ENCODE peak calls at places on chromosome 16, in ten cellular contexts. C is progenitor cell of endocrine pancreas; U is glutamatergic neuron; G is IMR-90; P is mucosa of descending colon; I is activated CD8-positive, alpha-beta T cell treated with anti-CD3 and anti-CD28 coated beads for 36 hours; F is body of pancreas; R is AG04450; W is adrenal gland; Y is GM13976. T is an unnamed sample.

GRCh38 chr16:50615891-50616290 is 65.2 kb downstream of the SNX20 start:
- DNase-seq in C (no peak), U (no peak), G (no peak), P (no peak), I (no peak), F (no peak), R (no peak), W (no peak), Y (no peak), T (no peak)

GRCh38 chr16:81808933-81809480 is 29.9 kb downstream of the PLCG2 start:
- DNase-seq in C (no peak), U (no peak), G (no peak), P (no peak), I (peak), F (no peak), R (no peak), W (no peak), Y (peak), T (no peak)

GRCh38 chr16:57623251-57624043 is 5.0 kb upstream of the ADGRG1 start:
- DNase-seq in C (no peak), U (no peak), G (peak), P (peak), I (no peak), F (peak), R (no peak), W (peak), Y (no peak), T (no peak)

GRCh38 chr16:10878644-10879498 is 1.9 kb downstream of the CIITA start:
- DNase-seq in C (no peak), U (peak), G (peak), P (peak), I (peak), F (peak), R (no peak), W (peak), Y (peak), T (no peak)

GRCh38 chr16:88985521-88985920 is 8.5 kb upstream of the CBFA2T3 start:
- DNase-seq in C (no peak), U (no peak), G (no peak), P (no peak), I (no peak), F (no peak), R (no peak), W (no peak), Y (peak), T (no peak)

GRCh38 chr16:19119564-19119963 is 5.8 kb downstream of the ITPRIPL2 start:
- DNase-seq in C (no peak), U (no peak), G (peak), P (no peak), I (no peak), F (no peak), R (peak), W (no peak), Y (no peak), T (no peak)

GRCh38 chr16:20901441-20902112 is 1.0 kb downstream of the LYRM1 start:
- DNase-seq in C (peak), U (peak), G (peak), P (peak), I (peak), F (peak), R (no peak), W (peak), Y (peak), T (no peak)

GRCh38 chr16:83802135-83802534 is 5.6 kb upstream of the HSBP1 start:
- DNase-seq in C (no peak), U (no peak), G (peak), P (no peak), I (no peak), F (no peak), R (peak), W (no peak), Y (no peak), T (no peak)

GRCh38 chr16:18800674-18801196 is 614 bp downstream of the ARL6IP1 start:
- DNase-seq in C (no peak), U (peak), G (no peak), P (no peak), I (no peak), F (no peak), R (no peak), W (peak), Y (no peak), T (no peak)

GRCh38 chr16:50139580-50139979 is 13.5 kb upstream of the TENT4B start:
- DNase-seq in C (no peak), U (no peak), G (no peak), P (no peak), I (no peak), F (no peak), R (no peak), W (no peak), Y (no peak), T (no peak)

GRCh38 chr16:83116274-83116892 is 489.6 kb downstream of the CDH13 start:
- DNase-seq in C (no peak), U (no peak), G (no peak), P (no peak), I (no peak), F (no peak), R (no peak), W (no peak), Y (no peak), T (no peak)

GRCh38 chr16:15830832-15831451 is 25.9 kb downstream of the MYH11 start:
- DNase-seq in C (no peak), U (no peak), G (no peak), P (no peak), I (no peak), F (no peak), R (no peak), W (no peak), Y (no peak), T (no peak)

GRCh38 chr16:54540525-54541180 is 254.1 kb upstream of the IRX3 start:
- DNase-seq in C (peak), U (no peak), G (no peak), P (no peak), I (no peak), F (peak), R (no peak), W (no peak), Y (no peak), T (no peak)

GRCh38 chr16:71746442-71747046 is 22.0 kb upstream of the PHLPP2 start:
- DNase-seq in C (no peak), U (no peak), G (peak), P (no peak), I (peak), F (peak), R (no peak), W (no peak), Y (peak), T (no peak)

GRCh38 chr16:48613061-48613957 is 3.3 kb upstream of the N4BP1 start:
- DNase-seq in C (no peak), U (no peak), G (peak), P (no peak), I (peak), F (no peak), R (peak), W (peak), Y (peak), T (no peak)

GRCh38 chr16:2090819-2091721 is 43.3 kb downstream of the TSC2 start:
- DNase-seq in C (peak), U (peak), G (no peak), P (peak), I (no peak), F (peak), R (no peak), W (peak), Y (peak), T (no peak)

GRCh38 chr16:10121496-10121895 is 60.7 kb downstream of the GRIN2A start:
- DNase-seq in C (no peak), U (no peak), G (peak), P (no peak), I (no peak), F (peak), R (no peak), W (no peak), Y (no peak), T (no peak)

GRCh38 chr16:1378804-1379053 is 27.0 kb downstream of the GNPTG start:
- DNase-seq in C (no peak), U (no peak), G (no peak), P (no peak), I (no peak), F (no peak), R (no peak), W (no peak), Y (no peak), T (no peak)

GRCh38 chr16:84292032-84292431 is 2.6 kb upstream of the WFDC1 start:
- DNase-seq in C (no peak), U (no peak), G (no peak), P (no peak), I (no peak), F (no peak), R (no peak), W (no peak), Y (no peak), T (no peak)

GRCh38 chr16:8890549-8890921 is 8.4 kb downstream of the LITAFD start:
- DNase-seq in C (no peak), U (no peak), G (no peak), P (no peak), I (no peak), F (no peak), R (no peak), W (no peak), Y (no peak), T (no peak)

GRCh38 chr16:8893976-8894690 is 12.0 kb downstream of the LITAFD start:
- DNase-seq in C (no peak), U (no peak), G (no peak), P (no peak), I (no peak), F (no peak), R (no peak), W (no peak), Y (no peak), T (no peak)

GRCh38 chr16:8894736-8895334 is 12.7 kb downstream of the LITAFD start:
- DNase-seq in C (no peak), U (no peak), G (no peak), P (no peak), I (no peak), F (no peak), R (no peak), W (no peak), Y (no peak), T (no peak)

GRCh38 chr16:8892101-8892575 is 10.0 kb downstream of the LITAFD start:
- DNase-seq in C (no peak), U (no peak), G (no peak), P (no peak), I (no peak), F (no peak), R (no peak), W (peak), Y (peak), T (no peak)

DNA sequence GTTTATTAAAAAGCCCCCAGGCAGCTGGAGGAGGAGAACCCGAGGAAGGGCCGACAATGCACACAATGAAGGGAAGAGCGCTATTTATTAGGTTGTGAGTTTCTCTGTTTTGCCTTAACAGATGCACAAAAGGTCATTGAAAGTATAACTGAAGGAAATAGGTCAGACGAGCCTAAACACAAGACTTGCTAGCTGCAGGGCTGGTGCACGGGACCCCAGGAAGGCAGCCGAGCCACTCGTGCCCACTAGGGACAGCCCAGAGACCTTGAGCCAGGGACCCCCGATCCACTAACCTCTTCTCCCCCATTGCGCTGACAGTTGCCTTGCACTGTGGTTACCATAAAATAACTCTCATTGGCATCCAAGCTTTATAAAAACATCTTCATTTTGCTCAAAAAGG is 11.3 kb downstream of the LITAFD start:
- DNase-seq in C (no peak), U (no peak), G (no peak), P (no peak), I (no peak), F (no peak), R (no peak), W (no peak), Y (no peak), T (no peak)
- TF ChIP-seq CTCF in C (no peak), U (no peak), G (no peak), P (no peak), I (no peak), F (no peak), R (no peak), W (no peak), Y (no peak), T (no peak)

DNA sequence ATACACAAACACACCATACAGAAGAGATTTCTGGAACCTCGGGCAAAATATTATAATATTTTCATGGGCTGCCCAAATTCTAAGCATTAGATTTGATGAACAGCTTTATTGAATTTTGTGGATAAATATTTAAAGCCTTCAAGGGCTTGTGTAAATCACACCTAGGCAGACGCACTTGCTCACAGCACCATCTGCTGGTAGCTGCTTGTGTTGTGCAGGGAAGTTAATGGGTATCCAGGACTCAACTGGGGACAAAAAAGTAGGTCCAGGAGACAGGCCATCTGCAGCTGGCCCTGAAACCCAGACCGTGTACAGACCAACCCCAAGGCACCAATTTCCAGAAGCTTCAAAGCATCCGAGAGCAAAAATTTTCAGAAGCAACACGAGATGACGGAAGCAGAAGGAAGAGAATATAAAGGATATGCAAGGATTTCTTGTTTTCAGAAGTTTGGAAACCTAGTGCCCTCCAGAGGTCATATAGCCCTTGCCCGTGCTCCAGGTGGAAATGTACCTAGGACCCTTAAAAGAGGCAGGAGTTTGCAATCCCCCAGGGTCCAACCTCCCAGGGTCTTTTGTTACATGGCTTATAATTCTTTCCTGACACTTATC is 140.0 kb downstream of the CHD9NB start:
- DNase-seq in C (peak), U (peak), G (peak), P (peak), I (peak), F (peak), R (peak), W (peak), Y (peak), T (no peak)
- TF ChIP-seq CTCF in C (peak), U (peak), G (peak), P (peak), I (peak), F (peak), R (peak), W (peak), Y (peak), T (peak)

DNA sequence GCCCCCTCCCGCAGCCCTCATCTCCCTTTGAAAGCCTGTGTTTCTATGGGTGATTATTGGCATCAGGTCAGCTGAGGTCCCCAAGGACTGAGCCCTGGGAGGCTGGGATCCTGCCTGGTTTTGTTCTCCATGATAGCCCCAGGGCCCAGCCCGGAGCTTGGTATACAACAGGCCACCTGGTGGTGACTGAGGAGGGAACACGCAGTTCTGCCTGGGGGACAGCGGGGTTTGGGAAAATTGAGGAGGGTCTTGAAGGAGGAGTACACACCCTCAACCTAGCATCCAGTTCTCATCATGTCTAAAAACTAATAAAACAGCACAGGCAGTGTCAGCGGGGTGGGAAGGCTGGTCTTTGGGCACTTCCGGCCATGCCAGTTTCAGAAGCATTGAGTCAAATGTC is 335.1 kb downstream of the CPPED1 start:
- DNase-seq in C (no peak), U (peak), G (no peak), P (no peak), I (no peak), F (no peak), R (no peak), W (no peak), Y (no peak), T (no peak)
- TF ChIP-seq CTCF in C (peak), U (peak), G (no peak), P (no peak), I (no peak), F (no peak), R (no peak), W (no peak), Y (no peak), T (no peak)

DNA sequence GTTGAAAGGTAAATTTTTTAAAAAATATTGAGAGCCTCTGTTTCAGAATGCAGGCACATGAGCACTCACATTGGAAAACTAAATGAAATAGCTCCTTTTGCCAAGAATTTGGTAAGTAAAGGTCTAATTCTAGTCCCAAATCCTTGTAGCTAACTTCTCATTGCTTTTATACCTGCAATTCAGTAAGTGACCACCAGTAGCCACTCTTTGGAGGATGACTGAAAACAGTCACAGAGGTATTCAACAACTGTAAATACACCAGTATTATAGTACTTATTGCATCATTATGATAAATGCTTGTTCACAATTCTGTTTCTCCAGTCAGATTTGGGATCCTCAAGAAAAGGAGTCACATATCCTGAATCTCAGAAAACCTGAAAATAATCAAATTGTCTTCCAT is 562.4 kb upstream of the CDH11 start:
- DNase-seq in C (no peak), U (no peak), G (no peak), P (no peak), I (no peak), F (no peak), R (no peak), W (no peak), Y (no peak), T (no peak)
- TF ChIP-seq CTCF in C (no peak), U (peak), G (no peak), P (no peak), I (no peak), F (no peak), R (peak), W (no peak), Y (no peak), T (no peak)

DNA sequence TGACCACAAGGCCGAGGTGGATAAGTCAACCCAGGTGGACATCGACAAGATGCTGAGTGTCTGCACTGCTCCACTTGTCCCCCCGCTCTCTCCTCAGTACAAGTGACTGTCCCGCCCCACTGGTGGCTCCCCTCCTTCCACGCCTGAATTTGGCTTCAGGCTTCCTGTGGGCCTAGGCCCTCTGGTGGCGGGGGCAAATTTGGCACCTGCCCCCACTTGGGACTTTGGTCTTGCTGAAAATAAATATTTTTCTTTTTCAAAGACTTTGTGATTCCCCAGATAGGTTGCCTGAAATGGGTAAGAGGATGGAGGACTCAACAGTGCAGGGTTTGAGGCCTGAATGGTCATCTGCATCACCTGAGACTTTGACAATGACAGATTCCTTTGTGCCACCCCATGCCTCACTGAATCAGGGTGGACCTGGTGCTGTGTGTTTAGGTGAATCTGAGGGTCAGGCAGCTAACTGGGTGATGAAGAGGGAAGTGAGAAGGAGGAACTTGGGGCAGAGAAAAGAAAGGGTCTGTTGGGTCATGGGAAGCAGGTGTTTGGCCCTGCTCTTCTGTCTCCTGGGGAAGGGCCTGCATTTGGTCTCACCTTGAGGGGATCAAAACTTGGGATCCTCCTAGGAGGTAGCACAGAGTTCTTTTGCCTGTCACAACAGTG is 2.0 kb downstream of the C16orf86 start:
- DNase-seq in C (no peak), U (no peak), G (no peak), P (no peak), I (peak), F (no peak), R (no peak), W (no peak), Y (no peak), T (no peak)
- TF ChIP-seq CTCF in C (no peak), U (peak), G (no peak), P (no peak), I (peak), F (no peak), R (peak), W (no peak), Y (peak), T (no peak)

DNA sequence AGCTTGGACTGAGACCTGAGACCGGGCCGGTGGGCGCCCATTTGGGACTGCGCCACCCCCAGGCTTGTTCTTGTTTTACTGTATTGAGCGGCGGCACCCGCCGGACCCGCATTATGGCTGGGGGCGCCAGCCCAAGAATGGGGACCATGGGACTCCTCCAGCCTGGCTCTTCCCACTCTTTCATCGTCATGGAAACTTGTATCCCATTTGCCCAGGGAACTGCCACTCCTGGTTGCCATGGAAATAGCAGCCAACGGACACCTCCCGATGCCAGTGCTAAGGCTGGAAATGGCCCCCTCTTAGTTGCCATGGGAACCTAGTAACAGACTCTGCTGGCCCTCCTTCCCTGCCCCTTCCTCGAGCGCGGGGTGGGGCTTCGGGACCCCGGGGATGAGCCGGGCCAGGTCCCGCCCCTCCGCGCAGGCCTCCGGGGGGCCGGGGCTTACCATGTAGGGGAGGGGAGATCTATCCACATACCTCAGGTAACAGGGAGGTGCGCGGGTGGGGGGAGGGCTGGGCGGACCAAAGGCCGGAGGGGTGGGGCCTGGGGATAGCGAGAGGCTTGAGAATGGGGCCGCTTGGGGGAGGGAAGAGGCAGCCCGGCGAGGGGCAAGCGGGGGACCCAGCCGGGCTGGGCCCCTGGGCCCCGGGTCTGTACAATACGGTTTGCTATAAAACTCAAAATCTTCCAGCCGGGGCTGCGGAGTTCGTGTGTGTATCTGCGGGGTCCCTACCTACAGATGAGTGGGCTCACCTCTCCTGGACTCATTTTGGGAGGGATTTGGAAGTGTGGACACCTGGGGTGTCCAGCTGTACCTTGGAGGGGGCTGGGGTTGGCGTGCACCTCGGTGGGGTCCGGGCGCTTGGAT is 547 bp upstream of the ORAI3 start:
- DNase-seq in C (peak), U (peak), G (peak), P (peak), I (no peak), F (peak), R (peak), W (peak), Y (peak), T (peak)
- TF ChIP-seq CTCF in C (peak), U (peak), G (no peak), P (no peak), I (no peak), F (no peak), R (no peak), W (no peak), Y (no peak), T (no peak)

GRCh38 chr16:8855051-8855786 is 13.6 kb downstream of the CARHSP1 start:
- DNase-seq in C (no peak), U (no peak), G (no peak), P (peak), I (peak), F (no peak), R (no peak), W (no peak), Y (no peak), T (no peak)
- TF ChIP-seq CTCF in C (no peak), U (no peak), G (no peak), P (no peak), I (no peak), F (peak), R (peak), W (no peak), Y (no peak), T (no peak)

T was measured in vagina.